ENCODE peak calls at places on chromosomes 7 and 10, in nine cellular contexts. One of them, this sample, is unnamed.

GRCh38 chr7:48033922-48034321 is 1.4 kb upstream of the C7orf57 start:
- DNase-seq in HFFc6: no peak
- DNase-seq in iPS-NIHi11: no peak
- DNase-seq in stimulated activated CD4-positive, alpha-beta T cell treated with anti-CD3 and anti-CD28 coated beads, Interleukin-1b, Interleukin-23, amount 100 ng/mL, for 48 hours: no peak
- DNase-seq in NB4: no peak
- DNase-seq in psoas muscle: no peak
- DNase-seq in epithelial cell of esophagus: peak
- DNase-seq in occipital lobe: no peak
- DNase-seq in heart right ventricle: no peak
- DNase-seq in this sample: no peak

GRCh38 chr10:14084875-14085274 is 245.8 kb downstream of the FRMD4A start:
- DNase-seq in HFFc6: no peak
- DNase-seq in NB4: no peak
- DNase-seq in psoas muscle: no peak
- DNase-seq in iPS-NIHi11: no peak
- DNase-seq in epithelial cell of esophagus: peak
- DNase-seq in heart right ventricle: no peak
- DNase-seq in occipital lobe: no peak
- DNase-seq in stimulated activated CD4-positive, alpha-beta T cell treated with anti-CD3 and anti-CD28 coated beads, Interleukin-1b, Interleukin-23, amount 100 ng/mL, for 48 hours: no peak
- DNase-seq in this sample: no peak

GRCh38 chr10:107653832-107654287 is 489.4 kb upstream of the SORCS1 start:
- DNase-seq in iPS-NIHi11: no peak
- DNase-seq in psoas muscle: no peak
- DNase-seq in occipital lobe: no peak
- DNase-seq in HFFc6: no peak
- DNase-seq in NB4: peak
- DNase-seq in stimulated activated CD4-positive, alpha-beta T cell treated with anti-CD3 and anti-CD28 coated beads, Interleukin-1b, Interleukin-23, amount 100 ng/mL, for 48 hours: no peak
- DNase-seq in heart right ventricle: peak
- DNase-seq in epithelial cell of esophagus: peak
- DNase-seq in this sample: peak

GRCh38 chr10:1546431-1547110 is 190.8 kb downstream of the ADARB2 start:
- DNase-seq in occipital lobe: no peak
- DNase-seq in heart right ventricle: no peak
- DNase-seq in HFFc6: no peak
- DNase-seq in epithelial cell of esophagus: no peak
- DNase-seq in iPS-NIHi11: no peak
- DNase-seq in psoas muscle: no peak
- DNase-seq in stimulated activated CD4-positive, alpha-beta T cell treated with anti-CD3 and anti-CD28 coated beads, Interleukin-1b, Interleukin-23, amount 100 ng/mL, for 48 hours: no peak
- DNase-seq in NB4: no peak
- DNase-seq in this sample: no peak

GRCh38 chr7:151592868-151593486 is 73.3 kb upstream of the RHEB start:
- DNase-seq in HFFc6: peak
- DNase-seq in heart right ventricle: no peak
- DNase-seq in epithelial cell of esophagus: peak
- DNase-seq in NB4: no peak
- DNase-seq in iPS-NIHi11: no peak
- DNase-seq in stimulated activated CD4-positive, alpha-beta T cell treated with anti-CD3 and anti-CD28 coated beads, Interleukin-1b, Interleukin-23, amount 100 ng/mL, for 48 hours: no peak
- DNase-seq in occipital lobe: no peak
- DNase-seq in psoas muscle: no peak
- DNase-seq in this sample: peak

GRCh38 chr10:25176421-25176968 is 1.7 kb downstream of the GPR158 start:
- DNase-seq in occipital lobe: peak
- DNase-seq in iPS-NIHi11: peak
- DNase-seq in NB4: no peak
- DNase-seq in epithelial cell of esophagus: no peak
- DNase-seq in stimulated activated CD4-positive, alpha-beta T cell treated with anti-CD3 and anti-CD28 coated beads, Interleukin-1b, Interleukin-23, amount 100 ng/mL, for 48 hours: no peak
- DNase-seq in heart right ventricle: no peak
- DNase-seq in HFFc6: no peak
- DNase-seq in psoas muscle: no peak
- DNase-seq in this sample: no peak

GRCh38 chr7:25032774-25033743 is 53.1 kb upstream of the OSBPL3 start:
- DNase-seq in epithelial cell of esophagus: no peak
- DNase-seq in stimulated activated CD4-positive, alpha-beta T cell treated with anti-CD3 and anti-CD28 coated beads, Interleukin-1b, Interleukin-23, amount 100 ng/mL, for 48 hours: no peak
- DNase-seq in HFFc6: peak
- DNase-seq in heart right ventricle: no peak
- DNase-seq in psoas muscle: no peak
- DNase-seq in iPS-NIHi11: no peak
- DNase-seq in NB4: no peak
- DNase-seq in occipital lobe: no peak
- DNase-seq in this sample: no peak

GRCh38 chr7:155058861-155059355 is 11.2 kb upstream of the HTR5A start:
- DNase-seq in heart right ventricle: no peak
- DNase-seq in occipital lobe: no peak
- DNase-seq in iPS-NIHi11: no peak
- DNase-seq in psoas muscle: no peak
- DNase-seq in NB4: no peak
- DNase-seq in stimulated activated CD4-positive, alpha-beta T cell treated with anti-CD3 and anti-CD28 coated beads, Interleukin-1b, Interleukin-23, amount 100 ng/mL, for 48 hours: no peak
- DNase-seq in epithelial cell of esophagus: no peak
- DNase-seq in HFFc6: no peak
- DNase-seq in this sample: no peak

GRCh38 chr10:130806426-130806825 is 505.1 kb downstream of the TCERG1L start:
- DNase-seq in NB4: no peak
- DNase-seq in heart right ventricle: no peak
- DNase-seq in HFFc6: no peak
- DNase-seq in epithelial cell of esophagus: no peak
- DNase-seq in stimulated activated CD4-positive, alpha-beta T cell treated with anti-CD3 and anti-CD28 coated beads, Interleukin-1b, Interleukin-23, amount 100 ng/mL, for 48 hours: no peak
- DNase-seq in occipital lobe: no peak
- DNase-seq in psoas muscle: no peak
- DNase-seq in iPS-NIHi11: no peak
- DNase-seq in this sample: no peak

GRCh38 chr10:69417542-69417941 is 824 bp upstream of the TACR2 start:
- DNase-seq in occipital lobe: no peak
- DNase-seq in epithelial cell of esophagus: no peak
- DNase-seq in NB4: no peak
- DNase-seq in heart right ventricle: no peak
- DNase-seq in psoas muscle: peak
- DNase-seq in iPS-NIHi11: no peak
- DNase-seq in stimulated activated CD4-positive, alpha-beta T cell treated with anti-CD3 and anti-CD28 coated beads, Interleukin-1b, Interleukin-23, amount 100 ng/mL, for 48 hours: no peak
- DNase-seq in HFFc6: no peak
- DNase-seq in this sample: no peak

GRCh38 chr7:68362745-68363518 is 1235.3 kb upstream of the AUTS2 start:
- DNase-seq in HFFc6: no peak
- DNase-seq in heart right ventricle: no peak
- DNase-seq in epithelial cell of esophagus: no peak
- DNase-seq in occipital lobe: no peak
- DNase-seq in stimulated activated CD4-positive, alpha-beta T cell treated with anti-CD3 and anti-CD28 coated beads, Interleukin-1b, Interleukin-23, amount 100 ng/mL, for 48 hours: no peak
- DNase-seq in iPS-NIHi11: no peak
- DNase-seq in NB4: peak
- DNase-seq in psoas muscle: no peak
- DNase-seq in this sample: no peak

GRCh38 chr10:109887776-109888175 is 35.5 kb downstream of the XPNPEP1 start:
- DNase-seq in HFFc6: no peak
- DNase-seq in stimulated activated CD4-positive, alpha-beta T cell treated with anti-CD3 and anti-CD28 coated beads, Interleukin-1b, Interleukin-23, amount 100 ng/mL, for 48 hours: no peak
- DNase-seq in psoas muscle: no peak
- DNase-seq in occipital lobe: no peak
- DNase-seq in iPS-NIHi11: no peak
- DNase-seq in epithelial cell of esophagus: no peak
- DNase-seq in NB4: no peak
- DNase-seq in heart right ventricle: no peak
- DNase-seq in this sample: no peak

GRCh38 chr7:102044984-102045673 is 227.7 kb downstream of the CUX1 start:
- DNase-seq in iPS-NIHi11: no peak
- DNase-seq in epithelial cell of esophagus: no peak
- DNase-seq in psoas muscle: peak
- DNase-seq in heart right ventricle: peak
- DNase-seq in occipital lobe: peak
- DNase-seq in stimulated activated CD4-positive, alpha-beta T cell treated with anti-CD3 and anti-CD28 coated beads, Interleukin-1b, Interleukin-23, amount 100 ng/mL, for 48 hours: no peak
- DNase-seq in NB4: peak
- DNase-seq in HFFc6: peak
- DNase-seq in this sample: peak

GRCh38 chr10:127449491-127449890 is 99.6 kb upstream of the NPS start:
- DNase-seq in heart right ventricle: no peak
- DNase-seq in epithelial cell of esophagus: no peak
- DNase-seq in psoas muscle: no peak
- DNase-seq in HFFc6: no peak
- DNase-seq in occipital lobe: no peak
- DNase-seq in NB4: no peak
- DNase-seq in stimulated activated CD4-positive, alpha-beta T cell treated with anti-CD3 and anti-CD28 coated beads, Interleukin-1b, Interleukin-23, amount 100 ng/mL, for 48 hours: no peak
- DNase-seq in iPS-NIHi11: no peak
- DNase-seq in this sample: no peak

GRCh38 chr7:149670288-149670687 is 103.1 kb downstream of the ZNF467 start:
- DNase-seq in iPS-NIHi11: no peak
- DNase-seq in occipital lobe: peak
- DNase-seq in epithelial cell of esophagus: no peak
- DNase-seq in stimulated activated CD4-positive, alpha-beta T cell treated with anti-CD3 and anti-CD28 coated beads, Interleukin-1b, Interleukin-23, amount 100 ng/mL, for 48 hours: no peak
- DNase-seq in psoas muscle: no peak
- DNase-seq in heart right ventricle: peak
- DNase-seq in NB4: no peak
- DNase-seq in HFFc6: no peak
- DNase-seq in this sample: no peak

GRCh38 chr7:106088014-106088413 is 24.1 kb downstream of the SYPL1 start:
- DNase-seq in psoas muscle: no peak
- DNase-seq in occipital lobe: no peak
- DNase-seq in iPS-NIHi11: no peak
- DNase-seq in stimulated activated CD4-positive, alpha-beta T cell treated with anti-CD3 and anti-CD28 coated beads, Interleukin-1b, Interleukin-23, amount 100 ng/mL, for 48 hours: no peak
- DNase-seq in heart right ventricle: no peak
- DNase-seq in NB4: no peak
- DNase-seq in epithelial cell of esophagus: no peak
- DNase-seq in HFFc6: no peak
- DNase-seq in this sample: no peak

GRCh38 chr10:8044908-8045727 is 9.4 kb upstream of the GATA3 start:
- DNase-seq in psoas muscle: no peak
- DNase-seq in stimulated activated CD4-positive, alpha-beta T cell treated with anti-CD3 and anti-CD28 coated beads, Interleukin-1b, Interleukin-23, amount 100 ng/mL, for 48 hours: no peak
- DNase-seq in occipital lobe: no peak
- DNase-seq in epithelial cell of esophagus: no peak
- DNase-seq in NB4: no peak
- DNase-seq in heart right ventricle: no peak
- DNase-seq in iPS-NIHi11: peak
- DNase-seq in HFFc6: no peak
- DNase-seq in this sample: no peak

GRCh38 chr7:56092789-56093531 is at the start of gene PHKG1:
- DNase-seq in NB4: peak
- DNase-seq in psoas muscle: peak
- DNase-seq in HFFc6: peak
- DNase-seq in epithelial cell of esophagus: peak
- DNase-seq in heart right ventricle: peak
- DNase-seq in stimulated activated CD4-positive, alpha-beta T cell treated with anti-CD3 and anti-CD28 coated beads, Interleukin-1b, Interleukin-23, amount 100 ng/mL, for 48 hours: no peak
- DNase-seq in iPS-NIHi11: peak
- DNase-seq in occipital lobe: peak
- DNase-seq in this sample: peak

GRCh38 chr10:21721000-21721670 is 187.1 kb downstream of the MLLT10 start:
- DNase-seq in psoas muscle: no peak
- DNase-seq in stimulated activated CD4-positive, alpha-beta T cell treated with anti-CD3 and anti-CD28 coated beads, Interleukin-1b, Interleukin-23, amount 100 ng/mL, for 48 hours: no peak
- DNase-seq in iPS-NIHi11: no peak
- DNase-seq in HFFc6: peak
- DNase-seq in occipital lobe: no peak
- DNase-seq in epithelial cell of esophagus: no peak
- DNase-seq in NB4: no peak
- DNase-seq in heart right ventricle: no peak
- DNase-seq in this sample: no peak

GRCh38 chr10:122648599-122649428 is 50.8 kb downstream of the C10orf120 start:
- DNase-seq in heart right ventricle: peak
- DNase-seq in occipital lobe: peak
- DNase-seq in psoas muscle: peak
- DNase-seq in HFFc6: peak
- DNase-seq in stimulated activated CD4-positive, alpha-beta T cell treated with anti-CD3 and anti-CD28 coated beads, Interleukin-1b, Interleukin-23, amount 100 ng/mL, for 48 hours: peak
- DNase-seq in NB4: peak
- DNase-seq in iPS-NIHi11: peak
- DNase-seq in epithelial cell of esophagus: peak
- DNase-seq in this sample: no peak